ENCODE peak calls at places on chromosomes 3 and 15, in five cellular contexts. W is Peyer's patch, E is transverse colon, V is testis, R is HCT116. Z is an unnamed sample.

GRCh38 chr3:105953831-105954230 is 85.0 kb upstream of the CBLB start:
- DNase-seq in R (no peak), E (no peak), V (no peak), W (no peak), Z (no peak)

GRCh38 chr3:24343084-24343783 is 151.4 kb downstream of the THRB start:
- DNase-seq in W (no peak), V (no peak), R (no peak), E (no peak), Z (no peak)

GRCh38 chr15:31503758-31504461 is 177.3 kb downstream of the KLF13 start:
- DNase-seq in V (peak; percentile 12), E (no peak), R (no peak), W (no peak), Z (no peak)

GRCh38 chr15:41199470-41199869 is 31.1 kb downstream of the EXD1 start:
- DNase-seq in V (no peak), E (no peak), W (no peak), R (no peak), Z (no peak)

GRCh38 chr3:42804831-42805821 is 836 bp upstream of the HIGD1A start:
- DNase-seq in R (no peak), V (peak; percentile 42), W (no peak), E (peak; percentile 35), Z (no peak)

GRCh38 chr3:34365766-34366165 is 567.3 kb downstream of the PDCD6IP start:
- DNase-seq in R (no peak), V (no peak), E (no peak), W (no peak), Z (no peak)

GRCh38 chr3:116444819-116445290 is 432 bp downstream of the LSAMP start:
- DNase-seq in W (no peak), E (no peak), V (peak; percentile 18), R (no peak), Z (no peak)

GRCh38 chr15:72206677-72207000 is 9.1 kb upstream of the GRAMD2A start:
- DNase-seq in R (no peak), E (no peak), W (no peak), V (no peak), Z (no peak)

GRCh38 chr3:148128136-148128535 is 569.6 kb upstream of the AGTR1 start:
- DNase-seq in R (no peak), V (no peak), E (no peak), W (no peak), Z (no peak)

GRCh38 chr3:97979610-97980009 is 7.4 kb upstream of the RIOX2 start:
- DNase-seq in W (no peak), E (no peak), V (no peak), R (no peak), Z (no peak)

GRCh38 chr15:66865622-66866611 is 163.9 kb downstream of the SMAD6 start:
- DNase-seq in E (peak; percentile 35), W (peak; percentile 82), R (no peak), V (peak; percentile 12), Z (peak; percentile 70)

GRCh38 chr3:49967307-49967706 is 27.4 kb downstream of the RBM6 start:
- DNase-seq in R (no peak), E (no peak), V (peak; percentile 43), W (no peak), Z (no peak)

GRCh38 chr3:58164199-58164879 is 46.4 kb downstream of the DNASE1L3 start:
- DNase-seq in V (peak; percentile 84), W (no peak), R (no peak), E (no peak), Z (peak; percentile 98)

GRCh38 chr3:25870452-25870851 is 80.6 kb downstream of the OXSM start:
- DNase-seq in V (no peak), W (no peak), R (no peak), E (no peak), Z (no peak)

GRCh38 chr3:142976621-142977398 is 13.3 kb upstream of the PAQR9 start:
- DNase-seq in V (peak; percentile 88), W (no peak), E (peak; percentile 26), R (peak; percentile 61), Z (peak; percentile 39)

GRCh38 chr15:96345560-96346389 is 15.3 kb downstream of the NR2F2 start:
- DNase-seq in W (no peak), R (no peak), V (peak; percentile 86), E (no peak), Z (peak; percentile 74)

GRCh38 chr15:30992465-30992864 is 1.0 kb upstream of the MTMR10 start:
- DNase-seq in R (no peak), V (no peak), W (no peak), E (no peak), Z (peak; percentile 83)

GRCh38 chr3:149142647-149143046 is 13.2 kb downstream of the HPS3 start:
- DNase-seq in W (no peak), V (no peak), R (no peak), E (no peak), Z (no peak)

GRCh38 chr3:132659000-132659369 is 624 bp downstream of the ACAD11 start:
- DNase-seq in R (no peak), E (no peak), V (peak; percentile 42), W (no peak), Z (peak; percentile 11)

GRCh38 chr3:126350502-126351085 is 6.6 kb downstream of the KLF15 start:
- DNase-seq in V (peak; percentile 6), R (no peak), W (no peak), E (peak; percentile 7), Z (no peak)

GRCh38 chr15:83650831-83651230 is 3.1 kb upstream of the ADAMTSL3 start:
- DNase-seq in R (no peak), V (no peak), W (no peak), E (no peak), Z (no peak)

GRCh38 chr3:49020335-49021212 is 1.3 kb upstream of the NDUFAF3 start:
- DNase-seq in R (no peak), V (peak; percentile 43), W (peak; percentile 61), E (peak; percentile 75), Z (peak; percentile 54)

GRCh38 chr15:86082619-86083377 is 3.1 kb downstream of the AGBL1 start:
- DNase-seq in R (no peak), E (no peak), V (no peak), W (no peak), Z (no peak)

GRCh38 chr3:191105418-191105817 is 93.6 kb upstream of the OSTN start:
- DNase-seq in V (no peak), E (no peak), R (no peak), W (no peak), Z (no peak)

GRCh38 chr3:68007621-68008226 is 353.3 kb upstream of the SUCLG2 start:
- DNase-seq in W (no peak), R (no peak), E (no peak), V (peak; percentile 30), Z (no peak)

DNA sequence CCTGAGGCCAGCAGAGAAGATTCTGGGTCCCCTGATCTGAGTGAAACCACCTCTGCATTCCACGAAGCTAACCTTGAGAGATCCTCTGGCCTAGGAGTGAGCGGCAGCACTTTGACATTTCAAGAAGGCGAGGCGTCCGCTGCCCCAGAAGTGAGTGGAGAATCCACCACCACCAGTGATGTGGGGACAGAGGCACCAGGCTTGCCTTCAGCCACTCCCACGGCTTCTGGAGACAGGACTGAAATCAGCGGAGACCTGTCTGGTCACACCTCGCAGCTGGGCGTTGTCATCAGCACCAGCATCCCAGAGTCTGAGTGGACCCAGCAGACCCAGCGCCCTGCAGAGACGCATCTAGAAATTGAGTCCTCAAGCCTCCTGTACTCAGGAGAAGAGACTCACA is 36.4 kb downstream of the HAPLN3 start:
- DNase-seq in R (no peak), E (no peak), W (no peak), V (no peak), Z (no peak)
- H3K27me3 ChIP-seq in R (peaks cover 32% of the 10 kb centered on the region), E (peaks cover 3% of the 10 kb centered on the region), W (no peaks in the 10 kb centered on the region), V (no peaks in the 10 kb centered on the region), Z (no peaks in the 10 kb centered on the region)

DNA sequence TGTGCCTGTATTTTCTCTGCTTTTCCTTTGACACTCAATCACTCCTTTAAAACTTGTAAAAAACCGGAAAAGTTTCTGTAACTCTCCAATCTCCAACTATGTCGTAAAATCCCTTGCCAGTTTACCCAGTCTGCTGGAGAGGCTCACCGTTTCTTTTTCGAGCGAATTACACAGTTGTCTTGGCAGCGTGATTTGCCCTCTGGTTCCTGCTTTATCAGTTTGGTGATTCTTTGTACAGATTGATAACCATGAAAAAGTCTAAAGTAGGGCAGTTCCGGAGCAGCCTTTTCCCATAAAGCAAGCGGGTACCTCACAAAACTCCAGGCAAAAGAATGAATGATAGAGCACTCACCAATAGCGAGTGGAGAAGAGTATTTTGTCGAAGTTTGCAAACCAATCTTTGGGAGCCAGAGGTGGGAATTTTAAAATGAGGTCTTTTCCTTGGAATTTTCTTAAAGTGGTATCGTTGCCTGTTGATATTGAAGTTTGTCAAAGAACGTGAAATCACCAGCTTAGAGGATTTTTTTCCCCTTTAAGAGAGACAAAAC is at the start of gene TTC23:
- DNase-seq in E (peak; percentile 21), V (peak; percentile 73), W (no peak), R (peak; percentile 85), Z (peak; percentile 31)
- TF ChIP-seq POLR2A in E (no peak), V (no peak), W (no peak), R (no peak), Z (peak; percentile 80)

GRCh38 chr15:69758810-69759410 is 306.3 kb downstream of the RPLP1 start:
- DNase-seq in E (peak; percentile 71), V (peak; percentile 41), R (no peak), W (peak; percentile 99), Z (peak; percentile 16)

GRCh38 chr15:69755571-69756310 is 303.1 kb downstream of the RPLP1 start:
- DNase-seq in W (peak; percentile 82), V (no peak), R (no peak), E (peak; percentile 46), Z (no peak)

GRCh38 chr15:69758291-69758771 is 305.7 kb downstream of the RPLP1 start:
- DNase-seq in E (no peak), W (no peak), V (no peak), R (no peak), Z (no peak)

GRCh38 chr15:69756440-69756839 is 303.8 kb downstream of the RPLP1 start:
- DNase-seq in R (no peak), E (no peak), V (no peak), W (no peak), Z (no peak)

GRCh38 chr15:69757186-69757585 is 304.6 kb downstream of the RPLP1 start:
- DNase-seq in V (no peak), R (no peak), E (no peak), W (no peak), Z (no peak)
- H3K4me3 ChIP-seq in V (no peak overlapping the region), R (no peak overlapping the region), E (no peak overlapping the region), W (no peak overlapping the region), Z (no peak overlapping the region)

DNA sequence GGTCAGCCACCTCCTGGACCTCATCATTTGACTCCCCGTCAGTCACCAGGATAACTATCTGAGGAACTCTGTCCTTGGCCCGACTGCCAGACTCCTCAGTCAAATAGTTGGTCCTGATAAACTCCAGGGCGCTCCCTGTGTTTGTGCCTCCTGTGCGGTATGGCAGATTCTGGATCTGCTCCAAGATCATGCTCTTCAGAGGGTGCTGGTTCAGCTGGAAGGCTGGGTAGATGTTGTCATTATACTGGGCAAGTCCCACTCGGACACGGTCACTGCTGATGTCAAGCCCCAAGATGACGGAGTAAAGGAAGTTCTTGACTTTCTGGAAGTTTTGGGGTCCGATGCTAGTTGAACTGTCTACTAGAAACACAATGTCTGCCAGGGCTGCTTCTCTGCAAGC is 31.1 kb upstream of the CAPN7 start:
- DNase-seq in V (peak; percentile 19), E (no peak), W (no peak), R (no peak), Z (peak; percentile 58)
- H3K27me3 ChIP-seq in V (no peaks in the 10 kb centered on the region), E (no peaks in the 10 kb centered on the region), W (no peaks in the 10 kb centered on the region), R (no peaks in the 10 kb centered on the region), Z (no peaks in the 10 kb centered on the region)

GRCh38 chr15:36501063-36501678 is 78.3 kb upstream of the CDIN1 start:
- DNase-seq in R (peak; percentile 69), W (no peak), E (no peak), V (peak; percentile 22), Z (peak; percentile 1)
- TF ChIP-seq POLR2A in R (no peak), W (no peak), E (no peak), V (no peak), Z (no peak)